ENCODE peak calls at places on chromosomes 5 and 9, in ten cellular contexts. One of them, this sample, is unnamed.

GRCh38 chr9:132768932-132769894 is 98.9 kb downstream of the GTF3C4 start:
- DNase-seq in mesothelial cell of epicardium: peak; percentile 37
- DNase-seq in AG09319: no peak
- DNase-seq in breast epithelium: no peak
- DNase-seq in IMR-90: peak; percentile 25
- DNase-seq in cardiac muscle cell: peak; percentile 27
- DNase-seq in astrocyte of the spinal cord: peak; percentile 50
- DNase-seq in GM13976: peak; percentile 78
- DNase-seq in endothelial cell: peak; percentile 74
- DNase-seq in nephron progenitor cell: peak; percentile 57
- DNase-seq in this sample: peak; percentile 50

GRCh38 chr9:116632990-116633441 is 54.1 kb upstream of the TRIM32 start:
- DNase-seq in mesothelial cell of epicardium: no peak
- DNase-seq in AG09319: no peak
- DNase-seq in breast epithelium: no peak
- DNase-seq in IMR-90: peak; percentile 44
- DNase-seq in cardiac muscle cell: no peak
- DNase-seq in astrocyte of the spinal cord: no peak
- DNase-seq in GM13976: no peak
- DNase-seq in endothelial cell: no peak
- DNase-seq in nephron progenitor cell: no peak
- DNase-seq in this sample: no peak

GRCh38 chr5:38879091-38879460 is 33.3 kb downstream of the OSMR start:
- DNase-seq in mesothelial cell of epicardium: no peak
- DNase-seq in AG09319: no peak
- DNase-seq in breast epithelium: no peak
- DNase-seq in IMR-90: no peak
- DNase-seq in cardiac muscle cell: no peak
- DNase-seq in astrocyte of the spinal cord: no peak
- DNase-seq in GM13976: no peak
- DNase-seq in endothelial cell: no peak
- DNase-seq in nephron progenitor cell: no peak
- DNase-seq in this sample: no peak

GRCh38 chr9:95816716-95817115 is 58.8 kb upstream of the ERCC6L2 start:
- DNase-seq in mesothelial cell of epicardium: no peak
- DNase-seq in AG09319: no peak
- DNase-seq in breast epithelium: no peak
- DNase-seq in IMR-90: no peak
- DNase-seq in cardiac muscle cell: no peak
- DNase-seq in astrocyte of the spinal cord: peak; percentile 22
- DNase-seq in GM13976: no peak
- DNase-seq in endothelial cell: no peak
- DNase-seq in nephron progenitor cell: no peak
- DNase-seq in this sample: no peak

GRCh38 chr9:111969061-111969460 is 72.4 kb downstream of the UGCG start:
- DNase-seq in mesothelial cell of epicardium: no peak
- DNase-seq in AG09319: no peak
- DNase-seq in breast epithelium: no peak
- DNase-seq in IMR-90: peak; percentile 72
- DNase-seq in cardiac muscle cell: no peak
- DNase-seq in astrocyte of the spinal cord: no peak
- DNase-seq in GM13976: no peak
- DNase-seq in endothelial cell: no peak
- DNase-seq in nephron progenitor cell: no peak
- DNase-seq in this sample: no peak

GRCh38 chr9:98195671-98196070 is 3.2 kb upstream of the CORO2A start:
- DNase-seq in mesothelial cell of epicardium: no peak
- DNase-seq in AG09319: no peak
- DNase-seq in breast epithelium: no peak
- DNase-seq in IMR-90: no peak
- DNase-seq in cardiac muscle cell: no peak
- DNase-seq in astrocyte of the spinal cord: no peak
- DNase-seq in GM13976: no peak
- DNase-seq in endothelial cell: no peak
- DNase-seq in nephron progenitor cell: no peak
- DNase-seq in this sample: no peak

GRCh38 chr9:121218357-121219027 is 16.8 kb upstream of the RAB14 start:
- DNase-seq in mesothelial cell of epicardium: no peak
- DNase-seq in AG09319: no peak
- DNase-seq in breast epithelium: no peak
- DNase-seq in IMR-90: no peak
- DNase-seq in cardiac muscle cell: no peak
- DNase-seq in astrocyte of the spinal cord: no peak
- DNase-seq in GM13976: no peak
- DNase-seq in endothelial cell: no peak
- DNase-seq in nephron progenitor cell: no peak
- DNase-seq in this sample: no peak

GRCh38 chr9:36433386-36433785 is 33.3 kb upstream of the RNF38 start:
- DNase-seq in mesothelial cell of epicardium: no peak
- DNase-seq in AG09319: no peak
- DNase-seq in breast epithelium: no peak
- DNase-seq in IMR-90: no peak
- DNase-seq in cardiac muscle cell: no peak
- DNase-seq in astrocyte of the spinal cord: no peak
- DNase-seq in GM13976: no peak
- DNase-seq in endothelial cell: no peak
- DNase-seq in nephron progenitor cell: no peak
- DNase-seq in this sample: no peak

GRCh38 chr5:134586866-134587524 is 45.6 kb downstream of the SAR1B start:
- DNase-seq in mesothelial cell of epicardium: peak; percentile 69
- DNase-seq in AG09319: peak; percentile 25
- DNase-seq in breast epithelium: peak; percentile 72
- DNase-seq in IMR-90: peak; percentile 71
- DNase-seq in cardiac muscle cell: peak; percentile 76
- DNase-seq in astrocyte of the spinal cord: peak; percentile 70
- DNase-seq in GM13976: peak; percentile 86
- DNase-seq in endothelial cell: peak; percentile 93
- DNase-seq in nephron progenitor cell: peak; percentile 85
- DNase-seq in this sample: peak; percentile 79

DNA sequence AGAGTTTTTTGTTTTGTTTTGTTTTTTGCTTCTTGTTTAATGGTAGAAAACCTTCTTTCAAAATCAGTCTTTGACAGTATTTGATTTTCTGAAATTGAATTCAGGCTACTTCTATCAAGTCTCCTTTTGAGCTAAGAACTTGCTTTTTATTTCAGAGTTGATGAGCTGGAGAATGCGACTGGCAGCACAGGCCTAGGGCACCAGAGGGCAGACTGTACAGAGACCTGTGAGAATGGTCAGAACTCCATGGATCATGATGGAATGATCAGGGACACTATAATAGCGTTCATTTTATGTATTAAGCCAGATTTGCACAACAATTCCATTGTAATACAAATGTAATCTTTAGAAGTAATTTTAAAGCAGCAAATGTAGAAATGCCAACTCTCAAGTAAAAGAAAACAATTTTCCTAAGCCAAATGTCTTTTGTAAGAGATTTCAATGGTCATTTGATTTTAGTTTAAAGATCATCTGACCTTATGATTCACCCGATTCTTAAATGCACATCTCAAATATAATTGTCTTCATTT is 902.4 kb downstream of the NR2F1-AS1 start:
- DNase-seq in mesothelial cell of epicardium: no peak
- DNase-seq in AG09319: no peak
- DNase-seq in breast epithelium: no peak
- DNase-seq in IMR-90: no peak
- DNase-seq in cardiac muscle cell: no peak
- DNase-seq in astrocyte of the spinal cord: no peak
- DNase-seq in GM13976: no peak
- DNase-seq in endothelial cell: no peak
- DNase-seq in nephron progenitor cell: no peak
- DNase-seq in this sample: no peak
- TF ChIP-seq CTCF in mesothelial cell of epicardium: no peak
- TF ChIP-seq CTCF in AG09319: peak; percentile 18
- TF ChIP-seq CTCF in breast epithelium: no peak
- TF ChIP-seq CTCF in IMR-90: no peak
- TF ChIP-seq CTCF in cardiac muscle cell: peak; percentile 26
- TF ChIP-seq CTCF in astrocyte of the spinal cord: peak; percentile 29
- TF ChIP-seq CTCF in GM13976: no peak
- TF ChIP-seq CTCF in endothelial cell: no peak
- TF ChIP-seq CTCF in nephron progenitor cell: peak; percentile 17
- TF ChIP-seq CTCF in this sample: no peak

DNA sequence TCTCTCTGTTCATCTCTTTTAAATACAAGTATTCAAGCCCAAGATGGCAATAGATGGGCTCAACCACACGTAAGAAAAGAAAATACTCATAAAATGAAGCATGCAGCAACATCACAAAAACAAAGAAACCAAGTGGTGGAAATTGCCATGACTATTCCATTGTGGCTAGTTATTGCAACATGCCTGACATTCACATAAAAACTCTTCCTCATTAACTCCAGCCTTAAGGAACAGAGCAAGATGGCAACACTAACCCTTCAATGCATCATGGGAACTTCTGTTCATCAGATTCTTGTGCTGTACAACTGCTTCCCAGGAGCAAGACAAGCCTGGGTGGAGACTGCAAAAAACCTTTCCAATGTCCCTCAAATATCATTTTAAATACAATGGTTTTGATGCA is 1.4 kb upstream of the GLIS3 start:
- DNase-seq in mesothelial cell of epicardium: no peak
- DNase-seq in AG09319: peak; percentile 72
- DNase-seq in breast epithelium: no peak
- DNase-seq in IMR-90: peak; percentile 70
- DNase-seq in cardiac muscle cell: no peak
- DNase-seq in astrocyte of the spinal cord: peak; percentile 78
- DNase-seq in GM13976: no peak
- DNase-seq in endothelial cell: no peak
- DNase-seq in nephron progenitor cell: no peak
- DNase-seq in this sample: no peak
- TF ChIP-seq CTCF in mesothelial cell of epicardium: no peak
- TF ChIP-seq CTCF in AG09319: no peak
- TF ChIP-seq CTCF in breast epithelium: no peak
- TF ChIP-seq CTCF in IMR-90: no peak
- TF ChIP-seq CTCF in cardiac muscle cell: no peak
- TF ChIP-seq CTCF in astrocyte of the spinal cord: no peak
- TF ChIP-seq CTCF in GM13976: no peak
- TF ChIP-seq CTCF in endothelial cell: no peak
- TF ChIP-seq CTCF in nephron progenitor cell: no peak
- TF ChIP-seq CTCF in this sample: no peak

DNA sequence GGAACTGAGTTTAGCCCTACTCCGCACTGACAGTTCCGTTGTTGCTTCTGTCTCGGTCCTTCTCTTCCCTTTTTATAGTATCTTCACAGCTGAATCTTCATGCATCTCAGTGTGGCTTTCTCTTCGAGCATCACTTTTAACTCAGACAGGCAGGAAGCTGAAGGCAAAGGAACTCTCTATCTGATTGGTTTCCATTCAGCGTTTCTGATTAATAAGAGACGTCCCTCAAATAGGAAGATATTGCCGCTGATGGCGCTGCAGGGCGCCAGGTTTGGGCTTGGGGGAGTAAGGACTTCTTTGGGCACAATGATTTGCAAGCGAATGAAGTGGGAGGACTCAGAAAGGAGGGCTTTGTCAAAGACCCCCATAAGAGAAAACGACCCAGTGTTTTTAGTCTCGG is at the start of gene CDH9:
- DNase-seq in mesothelial cell of epicardium: no peak
- DNase-seq in AG09319: no peak
- DNase-seq in breast epithelium: no peak
- DNase-seq in IMR-90: no peak
- DNase-seq in cardiac muscle cell: no peak
- DNase-seq in astrocyte of the spinal cord: peak; percentile 7
- DNase-seq in GM13976: no peak
- DNase-seq in endothelial cell: peak; percentile 5
- DNase-seq in nephron progenitor cell: peak; percentile 5
- DNase-seq in this sample: no peak
- TF ChIP-seq CTCF in mesothelial cell of epicardium: no peak
- TF ChIP-seq CTCF in AG09319: no peak
- TF ChIP-seq CTCF in breast epithelium: no peak
- TF ChIP-seq CTCF in IMR-90: no peak
- TF ChIP-seq CTCF in cardiac muscle cell: peak; percentile 9
- TF ChIP-seq CTCF in astrocyte of the spinal cord: peak; percentile 19
- TF ChIP-seq CTCF in GM13976: no peak
- TF ChIP-seq CTCF in endothelial cell: no peak
- TF ChIP-seq CTCF in nephron progenitor cell: no peak
- TF ChIP-seq CTCF in this sample: no peak

DNA sequence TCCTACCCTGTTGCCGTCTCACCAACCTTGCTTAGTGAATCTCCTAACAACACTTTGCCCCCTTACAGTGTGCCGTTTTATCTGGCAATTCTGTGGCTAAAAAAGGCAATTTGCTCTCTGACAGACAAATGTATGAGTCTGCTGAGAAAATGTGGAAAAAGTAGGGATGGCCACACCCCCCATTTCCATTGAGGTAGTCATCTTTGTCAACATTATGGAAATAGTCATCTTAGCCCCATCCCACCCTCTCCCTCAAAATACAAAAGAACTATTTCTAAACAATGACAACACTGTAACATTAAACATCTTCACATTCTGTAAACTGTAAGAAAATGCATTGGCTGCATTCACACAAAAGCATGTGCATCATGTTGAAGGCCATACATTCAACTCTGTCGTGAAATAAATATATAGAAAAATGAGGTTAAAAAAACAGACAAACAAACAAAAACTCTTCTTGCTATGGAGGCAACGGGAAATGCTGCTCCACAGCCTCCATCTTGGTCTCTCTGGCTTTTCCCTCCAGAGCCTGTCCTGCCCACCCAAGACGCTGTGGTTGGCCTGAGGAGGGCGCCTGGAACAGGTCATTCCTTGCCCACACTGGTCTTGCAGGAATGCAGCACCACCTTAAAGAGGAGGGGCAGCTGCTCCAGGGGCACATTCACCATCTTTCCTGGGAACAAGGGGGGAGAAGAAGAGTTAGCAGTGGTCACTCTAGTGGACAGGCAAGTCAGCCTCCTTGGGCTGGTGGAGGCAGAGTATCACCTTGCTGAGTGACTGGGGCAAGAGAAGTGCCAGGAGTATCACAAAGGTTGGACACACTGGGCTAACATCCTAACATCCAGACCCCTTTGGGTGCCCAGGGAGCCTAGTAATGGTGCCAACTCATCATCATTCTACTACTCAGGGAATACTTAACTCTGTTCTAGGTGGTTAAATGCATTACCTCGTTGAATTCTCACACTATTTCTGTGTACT is 15.2 kb upstream of the NR5A1 start:
- DNase-seq in mesothelial cell of epicardium: no peak
- DNase-seq in AG09319: no peak
- DNase-seq in breast epithelium: no peak
- DNase-seq in IMR-90: peak; percentile 31
- DNase-seq in cardiac muscle cell: no peak
- DNase-seq in astrocyte of the spinal cord: no peak
- DNase-seq in GM13976: no peak
- DNase-seq in endothelial cell: no peak
- DNase-seq in nephron progenitor cell: no peak
- DNase-seq in this sample: no peak
- TF ChIP-seq CTCF in mesothelial cell of epicardium: no peak
- TF ChIP-seq CTCF in AG09319: no peak
- TF ChIP-seq CTCF in breast epithelium: no peak
- TF ChIP-seq CTCF in IMR-90: no peak
- TF ChIP-seq CTCF in cardiac muscle cell: no peak
- TF ChIP-seq CTCF in astrocyte of the spinal cord: peak; percentile 10
- TF ChIP-seq CTCF in GM13976: no peak
- TF ChIP-seq CTCF in endothelial cell: no peak
- TF ChIP-seq CTCF in nephron progenitor cell: no peak
- TF ChIP-seq CTCF in this sample: no peak

This sample was measured in activated B cell treated with CpG ODN at 0.5 μM for 24 hours.